ENCODE peak calls at places on chromosomes 11 and 22, in seven cellular contexts. K, R, Y, F, D, A and W are unnamed samples.

GRCh38 chr11:100677796-100678195 is 9.3 kb upstream of the ARHGAP42 start:
- DNase-seq in K (no peak), R (no peak), Y (no peak), F (no peak), D (no peak), A (no peak), W (no peak)

GRCh38 chr11:63511349-63511748 is 5.5 kb downstream of the LGALS12 start:
- DNase-seq in K (no peak), R (no peak), Y (no peak), F (no peak), D (no peak), A (no peak), W (no peak)

GRCh38 chr22:20531404-20532181 is 24.2 kb downstream of the MED15 start:
- DNase-seq in K (peak), R (peak), Y (no peak), F (no peak), D (peak), A (peak), W (peak)

GRCh38 chr11:61172353-61172752 is 11.1 kb upstream of the VPS37C start:
- DNase-seq in K (no peak), R (no peak), Y (no peak), F (no peak), D (no peak), A (no peak), W (no peak)

GRCh38 chr22:44354288-44354687 is 41.5 kb upstream of the SHISAL1 start:
- DNase-seq in K (peak), R (no peak), Y (no peak), F (no peak), D (no peak), A (no peak), W (no peak)

GRCh38 chr11:61265357-61265756 is 24.4 kb downstream of the PGA5 start:
- DNase-seq in K (no peak), R (no peak), Y (no peak), F (no peak), D (no peak), A (no peak), W (no peak)

GRCh38 chr11:72926076-72926475 is 111.9 kb downstream of the ATG16L2 start:
- DNase-seq in K (no peak), R (no peak), Y (no peak), F (no peak), D (no peak), A (no peak), W (no peak)

GRCh38 chr22:20510811-20511577 is 3.6 kb downstream of the MED15 start:
- DNase-seq in K (no peak), R (no peak), Y (no peak), F (no peak), D (no peak), A (peak), W (no peak)

GRCh38 chr11:94602430-94603372 is 35.5 kb downstream of the PIWIL4 start:
- DNase-seq in K (peak), R (peak), Y (peak), F (peak), D (peak), A (no peak), W (peak)

GRCh38 chr11:16184588-16184987 is 171.8 kb downstream of the SOX6 start:
- DNase-seq in K (no peak), R (peak), Y (no peak), F (no peak), D (no peak), A (peak), W (peak)